ENCODE peak calls at places on chromosomes 13 and 19, in six cellular contexts. E is H9, I is IMR-90, X is neuronal stem cell, N is trophoblast cell, P is H1. W is an unnamed sample.

GRCh38 chr13:111632906-111633305 is 312.5 kb downstream of the TEX29 start:
- DNase-seq in I (no peak), E (peak), N (no peak), X (no peak), P (peak), W (no peak)

GRCh38 chr19:16216744-16217670 is 19.3 kb downstream of the AP1M1 start:
- DNase-seq in E (no peak), I (no peak), X (no peak), N (no peak), P (no peak), W (no peak)

GRCh38 chr13:43374621-43375020 is 351.2 kb downstream of the DNAJC15 start:
- DNase-seq in I (peak), E (no peak), N (no peak), P (no peak), X (no peak), W (peak)

GRCh38 chr13:113000575-113000974 is 31.6 kb downstream of the MCF2L start:
- DNase-seq in I (no peak), N (no peak), E (no peak), P (no peak), X (no peak), W (no peak)

GRCh38 chr13:47036291-47037008 is 139.6 kb upstream of the HTR2A start:
- DNase-seq in I (no peak), E (no peak), X (no peak), P (no peak), N (no peak), W (no peak)

GRCh38 chr19:43699506-43700367 is 16.1 kb upstream of the IRGC start:
- DNase-seq in N (no peak), I (peak), P (peak), E (peak), X (peak), W (no peak)

GRCh38 chr19:35994868-35995654 is at the start of gene SDHAF1:
- DNase-seq in X (peak), E (peak), N (peak), P (peak), I (peak), W (peak)

GRCh38 chr19:35559281-35559659 is 4.2 kb downstream of the ATP4A start:
- DNase-seq in E (no peak), P (no peak), X (no peak), N (no peak), I (no peak), W (no peak)

GRCh38 chr19:58579473-58580142 is 6.5 kb upstream of the MZF1 start:
- DNase-seq in E (no peak), I (no peak), P (no peak), N (no peak), X (no peak), W (no peak)

GRCh38 chr19:10899171-10899653 is 27.9 kb downstream of the CARM1 start:
- DNase-seq in E (no peak), X (no peak), N (no peak), P (no peak), I (no peak), W (no peak)

GRCh38 chr19:9801976-9802375 is 16.9 kb downstream of the FBXL12 start:
- DNase-seq in X (no peak), N (no peak), P (no peak), E (peak), I (no peak), W (no peak)

GRCh38 chr13:80931766-80932165 is 590.8 kb upstream of the SPRY2 start:
- DNase-seq in N (no peak), P (no peak), E (no peak), I (no peak), X (no peak), W (peak)

GRCh38 chr13:73673931-73674330 is 460.3 kb downstream of the KLF12 start:
- DNase-seq in I (no peak), P (no peak), X (no peak), N (no peak), E (no peak), W (no peak)

GRCh38 chr19:49567722-49568454 is 12.5 kb downstream of the NOSIP start:
- DNase-seq in P (no peak), I (no peak), N (no peak), E (no peak), X (no peak), W (no peak)

GRCh38 chr19:29271341-29271740 is 58.4 kb upstream of the UQCRFS1 start:
- DNase-seq in N (no peak), X (no peak), I (no peak), E (no peak), P (no peak), W (no peak)

GRCh38 chr19:29269641-29270040 is 56.7 kb upstream of the UQCRFS1 start:
- DNase-seq in E (peak), P (no peak), X (no peak), I (no peak), N (no peak), W (no peak)

GRCh38 chr19:29268721-29269483 is 56.0 kb upstream of the UQCRFS1 start:
- DNase-seq in I (no peak), P (no peak), X (no peak), N (no peak), E (peak), W (no peak)

GRCh38 chr19:29273000-29273691 is 60.2 kb upstream of the UQCRFS1 start:
- DNase-seq in P (no peak), I (no peak), E (peak), N (no peak), X (no peak), W (no peak)

GRCh38 chr19:29271911-29272310 is 59.0 kb upstream of the UQCRFS1 start:
- DNase-seq in P (no peak), X (no peak), N (no peak), E (no peak), I (no peak), W (no peak)
- H3K14ac ChIP-seq in P (no peak), X (no peak), N (no peak), E (no peak), I (no peak), W (no peak)

GRCh38 chr13:102845630-102846260 is at the start of gene ERCC5:
- DNase-seq in I (peak), X (peak), E (peak), N (peak), P (peak), W (peak)

GRCh38 chr13:102848956-102849355 is 3.1 kb downstream of the ERCC5 start:
- DNase-seq in E (no peak), N (no peak), I (no peak), X (no peak), P (no peak), W (no peak)

GRCh38 chr13:102847272-102848234 is 1.7 kb downstream of the ERCC5 start:
- DNase-seq in N (peak), X (no peak), P (no peak), E (no peak), I (peak), W (peak)

GRCh38 chr13:102846261-102847015 is 606 bp downstream of the ERCC5 start:
- DNase-seq in I (peak), X (no peak), E (peak), P (no peak), N (peak), W (peak)

DNA sequence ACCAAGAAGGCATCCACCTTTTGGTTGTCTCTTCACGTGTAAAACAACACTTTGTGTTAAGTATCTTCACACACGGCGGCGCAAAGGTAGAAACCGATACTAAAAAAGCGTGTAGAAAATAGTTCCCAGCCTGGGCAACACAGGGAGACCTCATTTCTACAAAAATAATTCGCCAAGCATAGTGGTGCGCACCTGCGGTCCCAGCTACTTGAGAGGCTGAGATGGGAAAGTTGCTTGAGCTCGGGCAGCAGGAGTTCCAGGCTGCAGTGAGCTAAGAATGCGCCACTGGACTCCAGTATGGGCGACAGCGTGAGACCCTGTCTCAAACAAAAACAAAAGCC is 573 bp upstream of the ERCC5 start:
- DNase-seq in N (no peak), P (no peak), X (no peak), E (no peak), I (no peak), W (no peak)
- H4K8ac ChIP-seq in N (peak), P (peak), X (no peak), E (no peak), I (peak), W (peak)

GRCh38 chr19:40465025-40465780 is at the start of gene BLVRB:
- DNase-seq in X (no peak), E (no peak), N (peak), I (peak), P (no peak), W (peak)
- H2AK5ac ChIP-seq in X (peak), E (no peak), N (peak), I (peak), P (peak), W (peak)

GRCh38 chr13:51305558-51305957 is 33.9 kb upstream of the SERPINE3 start:
- DNase-seq in N (no peak), X (no peak), P (no peak), E (no peak), I (no peak), W (no peak)

GRCh38 chr13:51297556-51297955 is 41.9 kb upstream of the SERPINE3 start:
- DNase-seq in I (no peak), E (no peak), X (no peak), P (no peak), N (no peak), W (no peak)

GRCh38 chr13:51303882-51304281 is 35.6 kb upstream of the SERPINE3 start:
- DNase-seq in P (no peak), N (no peak), X (no peak), I (no peak), E (no peak), W (no peak)

GRCh38 chr13:51298812-51299211 is 40.7 kb upstream of the SERPINE3 start:
- DNase-seq in E (no peak), I (peak), P (no peak), N (no peak), X (no peak), W (peak)

GRCh38 chr13:51303063-51303552 is 36.4 kb upstream of the SERPINE3 start:
- DNase-seq in E (peak), N (no peak), P (peak), X (peak), I (no peak), W (no peak)
- H3K14ac ChIP-seq in E (no peak), N (no peak), P (no peak), X (no peak), I (no peak), W (no peak)

DNA sequence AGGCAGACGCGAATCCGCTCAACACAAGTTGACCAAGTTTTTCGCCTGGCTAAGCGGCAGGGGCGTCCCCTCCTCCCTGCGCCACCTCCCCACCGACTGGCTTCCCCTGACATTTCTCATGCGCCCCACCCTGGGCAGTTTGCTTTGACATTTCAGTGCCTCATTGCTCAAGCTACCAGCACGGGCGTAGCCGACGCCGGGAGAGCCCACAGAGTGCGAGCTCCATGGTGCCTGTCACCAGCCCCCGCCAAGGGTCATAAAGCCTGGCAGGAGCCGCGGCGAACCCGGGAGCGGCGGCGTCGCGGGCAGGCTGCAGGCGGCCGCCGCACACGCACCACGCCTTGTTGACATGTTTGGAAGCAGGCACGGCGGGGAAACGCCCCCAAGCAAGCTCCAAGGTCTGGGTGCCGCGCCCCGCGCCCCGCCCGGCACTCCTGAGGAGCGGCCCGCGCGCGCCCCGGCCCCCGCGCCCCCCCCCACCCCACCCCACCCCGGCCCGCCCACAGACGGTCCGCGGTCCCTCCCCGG is 640 bp downstream of the FBXL3 start:
- DNase-seq in X (peak), N (peak), E (peak), I (peak), P (no peak), W (peak)
- H4K8ac ChIP-seq in X (no peak), N (peak), E (no peak), I (no peak), P (peak), W (peak)

DNA sequence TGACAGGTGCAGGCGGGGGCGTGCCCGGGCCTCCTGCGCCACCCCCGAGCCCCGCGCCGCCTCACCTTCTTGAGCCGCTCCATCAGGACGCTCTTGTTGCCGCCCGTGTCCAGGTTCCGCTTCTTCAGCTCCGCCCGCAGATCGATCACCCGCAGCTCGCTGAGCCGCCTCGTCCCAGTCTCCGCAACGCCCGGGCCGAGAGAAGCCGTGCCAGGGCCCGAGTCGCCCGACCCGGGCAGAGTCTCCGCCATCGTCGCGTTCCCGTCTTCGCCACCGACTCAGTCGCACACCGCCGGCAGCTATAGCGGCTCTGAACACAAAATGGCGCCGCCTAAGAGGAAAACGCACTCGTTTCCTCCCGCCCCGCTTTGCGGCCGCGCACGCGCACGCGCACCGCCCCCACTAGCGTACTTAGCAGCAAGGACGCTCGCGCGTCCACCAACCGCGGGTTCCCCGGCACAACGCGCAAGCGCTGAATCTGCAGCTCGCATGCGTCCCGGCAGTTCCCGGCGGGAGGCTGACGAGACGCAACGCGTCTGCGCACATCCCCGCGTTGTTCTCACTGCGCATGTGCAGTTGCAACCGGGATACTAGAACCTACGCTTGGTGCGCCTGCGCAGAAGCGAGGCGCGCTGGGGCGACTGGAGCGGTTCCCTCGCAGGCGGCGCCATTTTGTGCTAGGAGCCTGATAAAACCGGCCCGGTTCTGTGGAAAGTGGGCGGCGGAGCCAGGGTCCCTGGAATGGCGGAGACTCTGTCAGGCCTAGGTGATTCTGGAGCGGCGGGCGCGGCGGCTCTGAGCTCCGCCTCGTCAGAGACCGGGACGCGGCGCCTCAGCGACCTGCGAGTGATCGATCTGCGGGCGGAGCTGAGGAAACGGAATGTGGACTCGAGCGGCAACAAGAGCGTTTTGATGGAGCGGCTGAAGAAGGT is at the start of the genes SAFB and SAFB2:
- DNase-seq in I (peak), X (peak), N (peak), E (peak), P (peak), W (peak)
- H2AK5ac ChIP-seq in I (peak), X (peak), N (peak), E (no peak), P (peak), W (peak)